ENCODE peak calls at places on chromosomes 12 and 14, in four cellular contexts. One of them, this sample, is unnamed.

GRCh38 chr14:46399049-46399448 is 252.5 kb downstream of the RPL10L start:
- DNase-seq in SK-N-SH: no peak
- DNase-seq in K562: no peak
- DNase-seq in HepG2: no peak
- DNase-seq in this sample: no peak

GRCh38 chr12:101459642-101460346 is 15.3 kb upstream of the SPIC start:
- DNase-seq in SK-N-SH: no peak
- DNase-seq in K562: no peak
- DNase-seq in HepG2: peak
- DNase-seq in this sample: no peak

GRCh38 chr12:2834581-2835491 is at the start of gene NRIP2:
- DNase-seq in SK-N-SH: peak
- DNase-seq in K562: no peak
- DNase-seq in HepG2: no peak
- DNase-seq in this sample: no peak

GRCh38 chr12:94074216-94074969 is 74.0 kb upstream of the PLXNC1 start:
- DNase-seq in SK-N-SH: no peak
- DNase-seq in K562: no peak
- DNase-seq in HepG2: no peak
- DNase-seq in this sample: no peak

GRCh38 chr12:109949089-109949488 is 47.1 kb downstream of the GIT2 start:
- DNase-seq in SK-N-SH: no peak
- DNase-seq in K562: no peak
- DNase-seq in HepG2: peak
- DNase-seq in this sample: no peak

GRCh38 chr12:50620050-50620974 is 115.5 kb downstream of the DIP2B start:
- DNase-seq in SK-N-SH: no peak
- DNase-seq in K562: no peak
- DNase-seq in HepG2: no peak
- DNase-seq in this sample: no peak

GRCh38 chr14:98984719-98985041 is 287.3 kb downstream of the BCL11B start:
- DNase-seq in SK-N-SH: no peak
- DNase-seq in K562: peak
- DNase-seq in HepG2: no peak
- DNase-seq in this sample: no peak

GRCh38 chr14:97517566-97518234 is 720.5 kb downstream of the VRK1 start:
- DNase-seq in SK-N-SH: no peak
- DNase-seq in K562: no peak
- DNase-seq in HepG2: no peak
- DNase-seq in this sample: no peak

GRCh38 chr12:118326971-118327370 is 45.7 kb downstream of the TAOK3 start:
- DNase-seq in SK-N-SH: peak
- DNase-seq in K562: no peak
- DNase-seq in HepG2: no peak
- DNase-seq in this sample: no peak

GRCh38 chr12:114986849-114987248 is 302.9 kb upstream of the TBX3 start:
- DNase-seq in SK-N-SH: no peak
- DNase-seq in K562: no peak
- DNase-seq in HepG2: no peak
- DNase-seq in this sample: no peak

GRCh38 chr12:27424631-27425230 is 21.8 kb upstream of the SMCO2 start:
- DNase-seq in SK-N-SH: peak
- DNase-seq in K562: no peak
- DNase-seq in HepG2: peak
- DNase-seq in this sample: no peak

GRCh38 chr14:54395716-54396115 is 1.1 kb upstream of the CDKN3 start:
- DNase-seq in SK-N-SH: no peak
- DNase-seq in K562: no peak
- DNase-seq in HepG2: no peak
- DNase-seq in this sample: no peak

GRCh38 chr12:109124878-109125648 is 8.7 kb downstream of the ACACB start:
- DNase-seq in SK-N-SH: no peak
- DNase-seq in K562: no peak
- DNase-seq in HepG2: no peak
- DNase-seq in this sample: no peak

GRCh38 chr14:47675489-47676300 is at the start of gene MDGA2:
- DNase-seq in SK-N-SH: peak
- DNase-seq in K562: no peak
- DNase-seq in HepG2: no peak
- DNase-seq in this sample: no peak

GRCh38 chr14:106378191-106378590 is 851.8 kb downstream of the TMEM121 start:
- DNase-seq in SK-N-SH: peak
- DNase-seq in K562: peak
- DNase-seq in HepG2: no peak
- DNase-seq in this sample: no peak

GRCh38 chr12:4383304-4383865 is 3.9 kb upstream of the FGF23 start:
- DNase-seq in SK-N-SH: peak
- DNase-seq in K562: peak
- DNase-seq in HepG2: peak
- DNase-seq in this sample: no peak

GRCh38 chr12:111767362-111768158 is 827 bp downstream of the ALDH2 start:
- DNase-seq in SK-N-SH: peak
- DNase-seq in K562: no peak
- DNase-seq in HepG2: peak
- DNase-seq in this sample: no peak

DNA sequence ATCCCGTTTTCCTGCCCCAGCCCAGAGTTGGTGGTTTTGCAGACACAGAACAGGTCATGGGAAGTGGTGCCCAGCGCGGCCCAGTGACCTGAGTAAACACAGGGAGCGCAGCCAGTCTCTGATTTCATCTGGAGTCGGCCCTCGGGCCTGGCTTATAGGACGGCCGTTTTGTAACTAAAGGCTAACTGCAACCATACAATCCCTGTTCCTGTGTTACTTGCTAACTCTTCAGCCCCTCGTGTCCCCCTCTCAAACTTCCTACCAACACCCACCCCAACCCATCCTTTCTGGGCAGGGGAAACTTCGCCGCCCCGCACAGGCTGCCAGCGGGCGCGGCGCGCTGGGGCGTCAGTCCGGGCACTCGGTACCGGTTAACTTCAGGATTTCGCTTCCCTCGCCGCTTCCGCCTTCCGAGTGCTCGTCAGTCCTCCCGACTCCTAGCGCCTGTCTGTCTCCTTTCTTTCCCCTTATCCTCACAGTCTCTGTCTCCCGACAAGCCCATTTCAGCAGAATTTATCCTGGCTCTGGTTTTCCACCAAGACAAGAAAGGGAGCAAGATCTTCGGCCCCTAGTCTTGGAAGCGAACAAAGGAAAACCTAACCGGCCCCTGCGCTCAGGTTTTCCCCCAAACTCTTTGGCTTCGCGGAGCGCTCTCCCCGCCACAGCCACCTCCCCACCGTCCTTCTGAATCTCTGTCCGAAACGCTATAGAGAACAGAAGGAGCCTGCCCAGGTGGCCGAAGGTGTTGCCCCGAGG is 2.0 kb downstream of the SIX1 start:
- DNase-seq in SK-N-SH: no peak
- DNase-seq in K562: no peak
- DNase-seq in HepG2: peak
- DNase-seq in this sample: no peak
- TF ChIP-seq NFIC in SK-N-SH: no peak
- TF ChIP-seq NFIC in K562: no peak
- TF ChIP-seq NFIC in HepG2: no peak
- TF ChIP-seq NFIC in this sample: no peak

GRCh38 chr14:51396222-51396815 is 156.3 kb downstream of the TMX1 start:
- DNase-seq in SK-N-SH: no peak
- DNase-seq in K562: no peak
- DNase-seq in HepG2: no peak
- DNase-seq in this sample: no peak
- TF ChIP-seq NFIC in SK-N-SH: peak
- TF ChIP-seq NFIC in K562: no peak
- TF ChIP-seq NFIC in HepG2: no peak
- TF ChIP-seq NFIC in this sample: no peak

GRCh38 chr12:67377541-67377940 is 108.4 kb downstream of the CAND1 start:
- DNase-seq in SK-N-SH: no peak
- DNase-seq in K562: no peak
- DNase-seq in HepG2: no peak
- DNase-seq in this sample: no peak
- TF ChIP-seq NFIC in SK-N-SH: no peak
- TF ChIP-seq NFIC in K562: no peak
- TF ChIP-seq NFIC in HepG2: no peak
- TF ChIP-seq NFIC in this sample: no peak

GRCh38 chr14:59251811-59252771 is 63.6 kb downstream of the DAAM1 start:
- DNase-seq in SK-N-SH: no peak
- DNase-seq in K562: no peak
- DNase-seq in HepG2: no peak
- DNase-seq in this sample: no peak
- TF ChIP-seq NFIC in SK-N-SH: peak
- TF ChIP-seq NFIC in K562: no peak
- TF ChIP-seq NFIC in HepG2: no peak
- TF ChIP-seq NFIC in this sample: no peak

GRCh38 chr12:132711169-132711843 is 664 bp downstream of the PGAM5 start:
- DNase-seq in SK-N-SH: peak
- DNase-seq in K562: no peak
- DNase-seq in HepG2: no peak
- DNase-seq in this sample: no peak
- TF ChIP-seq NFIC in SK-N-SH: no peak
- TF ChIP-seq NFIC in K562: no peak
- TF ChIP-seq NFIC in HepG2: no peak
- TF ChIP-seq NFIC in this sample: no peak

GRCh38 chr14:34174973-34175372 is 224.1 kb upstream of the EGLN3 start:
- DNase-seq in SK-N-SH: no peak
- DNase-seq in K562: no peak
- DNase-seq in HepG2: no peak
- DNase-seq in this sample: no peak
- TF ChIP-seq NFIC in SK-N-SH: no peak
- TF ChIP-seq NFIC in K562: peak
- TF ChIP-seq NFIC in HepG2: no peak
- TF ChIP-seq NFIC in this sample: no peak

GRCh38 chr12:64656429-64656828 is 46.1 kb downstream of the RASSF3 start:
- DNase-seq in SK-N-SH: no peak
- DNase-seq in K562: no peak
- DNase-seq in HepG2: peak
- DNase-seq in this sample: no peak

GRCh38 chr12:64655141-64655540 is 44.8 kb downstream of the RASSF3 start:
- DNase-seq in SK-N-SH: no peak
- DNase-seq in K562: no peak
- DNase-seq in HepG2: peak
- DNase-seq in this sample: no peak

GRCh38 chr12:64653123-64653522 is 42.8 kb downstream of the RASSF3 start:
- DNase-seq in SK-N-SH: no peak
- DNase-seq in K562: no peak
- DNase-seq in HepG2: no peak
- DNase-seq in this sample: no peak

GRCh38 chr12:64652346-64652745 is 42.1 kb downstream of the RASSF3 start:
- DNase-seq in SK-N-SH: peak
- DNase-seq in K562: no peak
- DNase-seq in HepG2: no peak
- DNase-seq in this sample: no peak

GRCh38 chr12:64650762-64651161 is 40.5 kb downstream of the RASSF3 start:
- DNase-seq in SK-N-SH: no peak
- DNase-seq in K562: no peak
- DNase-seq in HepG2: no peak
- DNase-seq in this sample: no peak
- TF ChIP-seq NFIC in SK-N-SH: no peak
- TF ChIP-seq NFIC in K562: no peak
- TF ChIP-seq NFIC in HepG2: no peak
- TF ChIP-seq NFIC in this sample: no peak

DNA sequence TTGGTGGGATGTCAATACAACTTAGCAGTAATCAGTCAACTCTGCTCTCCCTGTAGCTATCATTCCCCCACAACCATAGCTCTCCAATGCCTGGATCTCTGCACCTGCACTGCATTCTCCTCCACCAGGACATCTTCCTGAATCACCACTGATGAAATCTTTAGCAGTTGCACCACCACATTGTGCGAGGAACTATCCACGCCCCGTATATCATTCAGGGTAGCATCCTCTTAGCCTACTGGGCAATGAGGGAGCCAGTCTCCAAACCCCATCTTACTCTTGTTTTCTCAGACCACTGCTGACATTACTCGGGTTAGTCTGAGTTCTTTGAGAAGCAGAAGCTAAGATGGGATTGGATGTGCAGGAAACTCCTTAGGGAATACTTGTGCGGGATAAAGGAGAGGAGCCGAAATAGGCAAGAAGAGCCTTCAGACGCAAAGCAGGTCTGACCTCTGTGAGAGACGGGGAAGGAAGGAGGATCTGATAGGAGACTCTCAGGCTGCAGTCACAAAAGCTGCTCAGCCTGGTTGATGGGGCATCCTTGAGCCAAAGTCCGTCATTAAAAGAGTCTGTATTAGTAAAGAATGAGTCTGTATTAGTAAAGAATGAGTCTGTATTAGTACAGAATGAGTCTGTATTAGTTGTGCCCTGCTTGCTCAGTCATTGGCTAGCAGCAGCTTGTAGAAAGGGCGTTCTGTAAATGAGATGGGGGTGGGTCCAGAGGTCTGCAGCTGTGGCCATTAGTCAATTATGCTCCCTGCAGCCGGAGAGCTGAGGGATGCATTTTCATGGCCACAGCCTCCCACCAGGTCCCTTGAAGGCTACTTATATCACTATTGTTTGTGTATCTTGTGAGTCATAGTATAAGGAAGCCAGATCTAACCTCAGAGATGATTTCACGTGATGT is 49.6 kb upstream of the RASSF3 start:
- DNase-seq in SK-N-SH: peak
- DNase-seq in K562: no peak
- DNase-seq in HepG2: no peak
- DNase-seq in this sample: no peak
- TF ChIP-seq NFIC in SK-N-SH: no peak
- TF ChIP-seq NFIC in K562: no peak
- TF ChIP-seq NFIC in HepG2: no peak
- TF ChIP-seq NFIC in this sample: no peak

GRCh38 chr12:88633312-88633711 is 53.0 kb upstream of the KITLG start:
- DNase-seq in SK-N-SH: no peak
- DNase-seq in K562: no peak
- DNase-seq in HepG2: no peak
- DNase-seq in this sample: no peak
- TF ChIP-seq NFIC in SK-N-SH: no peak
- TF ChIP-seq NFIC in K562: no peak
- TF ChIP-seq NFIC in HepG2: no peak
- TF ChIP-seq NFIC in this sample: no peak

GRCh38 chr14:73283592-73284379 is 46.5 kb downstream of the PAPLN start:
- DNase-seq in SK-N-SH: no peak
- DNase-seq in K562: no peak
- DNase-seq in HepG2: no peak
- DNase-seq in this sample: no peak
- TF ChIP-seq NFIC in SK-N-SH: no peak
- TF ChIP-seq NFIC in K562: no peak
- TF ChIP-seq NFIC in HepG2: no peak
- TF ChIP-seq NFIC in this sample: no peak

This sample was measured in GM12878.